ENCODE peak calls at places on chromosomes 3 and 15, in nine cellular contexts. J is astrocyte of the spinal cord; Y is stimulated activated CD4-positive, alpha-beta T cell treated with anti-CD3 and anti-CD28 coated beads, Interleukin-15, amount 100 ng/mL, for 1 hour; V is endothelial cell; Q is retina; O is cardiac muscle cell; T is GM12865; H is neural crest cell; B is stimulated activated effector memory CD8-positive, alpha-beta T cell treated with anti-CD3 and anti-CD28 coated beads, Interleukin-12 subunit alpha, Interleukin-12 subunit beta, amount 100 ng/mL, for 72 hours. G is an unnamed sample.

GRCh38 chr3:63864008-63864871 is 573 bp downstream of the ATXN7 start:
- DNase-seq in J (no peak), Y (peak; percentile 5), V (peak; percentile 29), Q (peak; percentile 62), O (peak; percentile 10), T (peak; percentile 50), H (peak; percentile 5), B (peak; percentile 27), G (peak; percentile 55)

GRCh38 chr15:29622637-29623036 is 199.6 kb downstream of the TJP1 start:
- DNase-seq in J (no peak), Y (no peak), V (no peak), Q (no peak), O (no peak), T (no peak), H (no peak), B (no peak), G (no peak)

GRCh38 chr3:173465112-173465511 is 67.6 kb downstream of the NLGN1 start:
- DNase-seq in J (peak; percentile 62), Y (no peak), V (no peak), Q (no peak), O (peak; percentile 36), T (no peak), H (no peak), B (no peak), G (no peak)

GRCh38 chr3:154144825-154145465 is 23.8 kb downstream of the ARHGEF26 start:
- DNase-seq in J (peak; percentile 42), Y (no peak), V (no peak), Q (no peak), O (no peak), T (no peak), H (no peak), B (no peak), G (no peak)

GRCh38 chr15:85810075-85810474 is 15.3 kb upstream of the KLHL25 start:
- DNase-seq in J (no peak), Y (no peak), V (no peak), Q (no peak), O (no peak), T (no peak), H (no peak), B (no peak), G (no peak)

GRCh38 chr15:68265674-68266073 is 11.9 kb upstream of the FEM1B start:
- DNase-seq in J (no peak), Y (no peak), V (no peak), Q (no peak), O (no peak), T (no peak), H (no peak), B (no peak), G (no peak)

GRCh38 chr3:57093489-57093888 is 33.0 kb downstream of the SPATA12 start:
- DNase-seq in J (no peak), Y (no peak), V (no peak), Q (no peak), O (no peak), T (no peak), H (no peak), B (no peak), G (no peak)

GRCh38 chr3:2446146-2446545 is 347.5 kb downstream of the CNTN4 start:
- DNase-seq in J (no peak), Y (no peak), V (no peak), Q (peak; percentile 12), O (no peak), T (no peak), H (no peak), B (no peak), G (no peak)

G was measured in activated CD4-positive, alpha-beta memory T cell treated with anti-CD3 and anti-CD28 coated beads, Interleukin-2, amount 10 ng/mL, durations not matched to agents 7 days and 5 days.